ENCODE peak calls at places on chromosomes 3 and 15, in seven cellular contexts. One of them, this sample, is unnamed. For H3K4me1 and H3K9me3, the result is how much of the 10 kb centered on the place peaks cover.

GRCh38 chr3:152200476-152201422 is 68.0 kb upstream of the MBNL1 start:
- DNase-seq in PC-3: no peak
- DNase-seq in endodermal cell: no peak
- DNase-seq in heart right ventricle: no peak
- DNase-seq in stomach: no peak
- DNase-seq in kidney: no peak
- DNase-seq in hepatocyte: no peak
- DNase-seq in this sample: peak

GRCh38 chr3:21328982-21329381 is 422.0 kb downstream of the ZNF385D start:
- DNase-seq in PC-3: no peak
- DNase-seq in endodermal cell: no peak
- DNase-seq in heart right ventricle: no peak
- DNase-seq in stomach: no peak
- DNase-seq in kidney: no peak
- DNase-seq in hepatocyte: no peak
- DNase-seq in this sample: no peak

GRCh38 chr3:30680789-30681188 is 74.4 kb downstream of the TGFBR2 start:
- DNase-seq in PC-3: no peak
- DNase-seq in endodermal cell: peak
- DNase-seq in heart right ventricle: peak
- DNase-seq in stomach: no peak
- DNase-seq in kidney: no peak
- DNase-seq in hepatocyte: no peak
- DNase-seq in this sample: no peak

GRCh38 chr3:42067324-42067723 is 23.8 kb upstream of the TRAK1 start:
- DNase-seq in PC-3: no peak
- DNase-seq in endodermal cell: no peak
- DNase-seq in heart right ventricle: no peak
- DNase-seq in stomach: no peak
- DNase-seq in kidney: no peak
- DNase-seq in hepatocyte: peak
- DNase-seq in this sample: no peak

GRCh38 chr15:91208366-91208765 is 108.3 kb downstream of the SV2B start:
- DNase-seq in PC-3: no peak
- DNase-seq in endodermal cell: no peak
- DNase-seq in heart right ventricle: no peak
- DNase-seq in stomach: no peak
- DNase-seq in kidney: no peak
- DNase-seq in hepatocyte: no peak
- DNase-seq in this sample: no peak

GRCh38 chr15:69881760-69882159 is 216.0 kb downstream of the TLE3 start:
- DNase-seq in PC-3: no peak
- DNase-seq in endodermal cell: no peak
- DNase-seq in heart right ventricle: no peak
- DNase-seq in stomach: no peak
- DNase-seq in kidney: no peak
- DNase-seq in hepatocyte: no peak
- DNase-seq in this sample: no peak

GRCh38 chr3:129305592-129306091 is 27.0 kb downstream of the HMCES start:
- DNase-seq in PC-3: no peak
- DNase-seq in endodermal cell: peak
- DNase-seq in heart right ventricle: peak
- DNase-seq in stomach: peak
- DNase-seq in kidney: peak
- DNase-seq in hepatocyte: peak
- DNase-seq in this sample: no peak

GRCh38 chr15:89648106-89649012 is 6.9 kb downstream of the KIF7 start:
- DNase-seq in PC-3: no peak
- DNase-seq in endodermal cell: peak
- DNase-seq in heart right ventricle: no peak
- DNase-seq in stomach: no peak
- DNase-seq in kidney: peak
- DNase-seq in hepatocyte: no peak
- DNase-seq in this sample: no peak

GRCh38 chr3:50164056-50164455 is 8.9 kb downstream of the SEMA3F start:
- DNase-seq in PC-3: peak
- DNase-seq in endodermal cell: no peak
- DNase-seq in heart right ventricle: peak
- DNase-seq in stomach: peak
- DNase-seq in kidney: no peak
- DNase-seq in hepatocyte: peak
- DNase-seq in this sample: no peak

GRCh38 chr3:50160561-50160983 is 5.4 kb downstream of the SEMA3F start:
- DNase-seq in PC-3: no peak
- DNase-seq in endodermal cell: peak
- DNase-seq in heart right ventricle: peak
- DNase-seq in stomach: peak
- DNase-seq in kidney: peak
- DNase-seq in hepatocyte: no peak
- DNase-seq in this sample: no peak

GRCh38 chr3:50161320-50161719 is 6.2 kb downstream of the SEMA3F start:
- DNase-seq in PC-3: peak
- DNase-seq in endodermal cell: no peak
- DNase-seq in heart right ventricle: no peak
- DNase-seq in stomach: peak
- DNase-seq in kidney: no peak
- DNase-seq in hepatocyte: no peak
- DNase-seq in this sample: no peak

GRCh38 chr3:50163572-50163971 is 8.4 kb downstream of the SEMA3F start:
- DNase-seq in PC-3: peak
- DNase-seq in endodermal cell: no peak
- DNase-seq in heart right ventricle: no peak
- DNase-seq in stomach: no peak
- DNase-seq in kidney: no peak
- DNase-seq in hepatocyte: no peak
- DNase-seq in this sample: no peak

DNA sequence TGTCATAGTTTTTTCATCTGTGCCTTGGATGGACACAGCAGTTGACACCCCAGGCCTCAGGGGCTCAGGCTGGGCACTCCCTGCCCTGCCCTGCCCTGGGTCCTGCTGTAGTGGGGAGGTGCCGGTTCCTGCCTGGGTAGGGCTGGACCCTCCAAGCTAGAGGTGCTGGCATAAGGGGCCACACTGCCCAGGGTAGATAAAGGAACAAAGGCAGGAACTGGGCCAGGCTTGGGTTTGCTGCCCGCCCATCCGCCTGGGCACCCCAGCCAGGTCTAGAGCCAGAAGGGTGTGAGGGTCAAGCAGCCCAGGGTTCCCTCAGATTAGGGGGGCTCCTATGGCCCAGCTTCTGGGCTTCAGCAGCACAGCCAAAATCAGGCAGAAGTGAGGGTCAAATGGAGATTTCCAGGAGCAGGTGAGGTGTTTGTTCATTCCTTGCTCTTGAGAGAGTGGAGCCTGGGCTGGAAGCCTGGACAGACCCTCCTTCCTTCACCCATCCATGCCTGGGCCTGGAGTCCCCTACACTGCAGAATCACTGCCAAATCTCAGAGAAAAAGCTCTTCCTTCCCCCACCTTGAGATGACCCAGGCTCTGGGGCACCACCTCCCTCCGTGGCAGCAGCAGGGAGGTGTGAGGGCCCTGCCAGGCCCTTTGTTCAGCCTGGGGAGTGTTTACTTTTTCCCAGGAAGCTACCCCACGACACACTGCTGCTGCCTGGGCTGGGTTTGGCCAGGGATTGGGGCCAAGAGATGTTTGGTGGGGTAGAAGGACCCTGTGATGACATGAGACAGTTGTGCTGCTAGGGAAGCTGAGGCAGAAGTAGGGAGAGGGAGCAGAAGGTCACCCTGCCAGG is 7.1 kb downstream of the SEMA3F start:
- DNase-seq in PC-3: no peak
- DNase-seq in endodermal cell: no peak
- DNase-seq in heart right ventricle: no peak
- DNase-seq in stomach: no peak
- DNase-seq in kidney: no peak
- DNase-seq in hepatocyte: no peak
- DNase-seq in this sample: no peak
- H3K4me1 ChIP-seq in PC-3: half or more
- H3K4me1 ChIP-seq in endodermal cell: under half
- H3K4me1 ChIP-seq in heart right ventricle: half or more
- H3K4me1 ChIP-seq in stomach: half or more
- H3K4me1 ChIP-seq in kidney: half or more
- H3K4me1 ChIP-seq in hepatocyte: under half
- H3K4me1 ChIP-seq in this sample: under half

GRCh38 chr3:25515131-25515530 is 87.1 kb downstream of the RARB start:
- DNase-seq in PC-3: no peak
- DNase-seq in endodermal cell: no peak
- DNase-seq in heart right ventricle: no peak
- DNase-seq in stomach: no peak
- DNase-seq in kidney: no peak
- DNase-seq in hepatocyte: no peak
- DNase-seq in this sample: no peak
- H3K27ac ChIP-seq in PC-3: no peak
- H3K27ac ChIP-seq in endodermal cell: no peak
- H3K27ac ChIP-seq in heart right ventricle: peak
- H3K27ac ChIP-seq in stomach: no peak
- H3K27ac ChIP-seq in kidney: no peak
- H3K27ac ChIP-seq in hepatocyte: no peak
- H3K27ac ChIP-seq in this sample: no peak

GRCh38 chr15:43006991-43007390 is 86.4 kb upstream of the TTBK2 start:
- DNase-seq in PC-3: no peak
- DNase-seq in endodermal cell: no peak
- DNase-seq in heart right ventricle: no peak
- DNase-seq in stomach: no peak
- DNase-seq in kidney: no peak
- DNase-seq in hepatocyte: no peak
- DNase-seq in this sample: no peak

GRCh38 chr15:43007551-43007950 is 87.0 kb upstream of the TTBK2 start:
- DNase-seq in PC-3: no peak
- DNase-seq in endodermal cell: no peak
- DNase-seq in heart right ventricle: no peak
- DNase-seq in stomach: no peak
- DNase-seq in kidney: no peak
- DNase-seq in hepatocyte: no peak
- DNase-seq in this sample: no peak

GRCh38 chr15:43009206-43009605 is 88.6 kb upstream of the TTBK2 start:
- DNase-seq in PC-3: no peak
- DNase-seq in endodermal cell: no peak
- DNase-seq in heart right ventricle: no peak
- DNase-seq in stomach: no peak
- DNase-seq in kidney: no peak
- DNase-seq in hepatocyte: no peak
- DNase-seq in this sample: no peak

GRCh38 chr15:43008150-43008549 is 87.6 kb upstream of the TTBK2 start:
- DNase-seq in PC-3: no peak
- DNase-seq in endodermal cell: no peak
- DNase-seq in heart right ventricle: no peak
- DNase-seq in stomach: no peak
- DNase-seq in kidney: no peak
- DNase-seq in hepatocyte: no peak
- DNase-seq in this sample: no peak
- H3K9me3 ChIP-seq in PC-3: under half
- H3K9me3 ChIP-seq in endodermal cell: half or more
- H3K9me3 ChIP-seq in heart right ventricle: under half
- H3K9me3 ChIP-seq in stomach: under half
- H3K9me3 ChIP-seq in kidney: under half
- H3K9me3 ChIP-seq in hepatocyte: under half
- H3K9me3 ChIP-seq in this sample: under half

DNA sequence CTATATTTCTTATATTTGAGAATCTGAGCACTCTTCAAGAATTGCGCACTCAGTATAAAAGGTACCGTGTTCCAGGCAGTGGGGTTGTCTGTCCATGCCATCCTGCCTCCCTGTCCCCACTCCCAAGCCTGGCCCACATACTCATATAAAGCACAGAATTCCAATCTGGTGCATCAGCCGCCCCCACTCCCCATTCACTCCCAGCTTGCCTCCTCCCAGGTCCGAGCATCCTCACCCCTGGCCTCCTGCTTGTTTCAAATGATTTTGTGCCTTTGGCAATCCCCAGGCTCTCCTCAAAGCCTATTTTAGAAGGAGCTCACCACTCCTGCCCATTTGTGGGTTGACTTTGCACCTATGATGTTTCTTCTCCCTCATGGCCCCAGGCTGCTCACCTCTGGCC is 22.2 kb upstream of the IGF1R start:
- DNase-seq in PC-3: no peak
- DNase-seq in endodermal cell: peak
- DNase-seq in heart right ventricle: no peak
- DNase-seq in stomach: no peak
- DNase-seq in kidney: no peak
- DNase-seq in hepatocyte: no peak
- DNase-seq in this sample: no peak
- H3K4me1 ChIP-seq in PC-3: under half
- H3K4me1 ChIP-seq in endodermal cell: under half
- H3K4me1 ChIP-seq in heart right ventricle: under half
- H3K4me1 ChIP-seq in stomach: under half
- H3K4me1 ChIP-seq in kidney: under half
- H3K4me1 ChIP-seq in hepatocyte: under half
- H3K4me1 ChIP-seq in this sample: under half

GRCh38 chr3:37861540-37862051 is at the start of gene CTDSPL:
- DNase-seq in PC-3: peak
- DNase-seq in endodermal cell: peak
- DNase-seq in heart right ventricle: peak
- DNase-seq in stomach: peak
- DNase-seq in kidney: peak
- DNase-seq in hepatocyte: peak
- DNase-seq in this sample: no peak
- H3K27ac ChIP-seq in PC-3: no peak
- H3K27ac ChIP-seq in endodermal cell: peak
- H3K27ac ChIP-seq in heart right ventricle: peak
- H3K27ac ChIP-seq in stomach: peak
- H3K27ac ChIP-seq in kidney: peak
- H3K27ac ChIP-seq in hepatocyte: peak
- H3K27ac ChIP-seq in this sample: peak

GRCh38 chr15:22237891-22238275 is 157.6 kb downstream of the OR4M2 start:
- DNase-seq in PC-3: no peak
- DNase-seq in endodermal cell: no peak
- DNase-seq in heart right ventricle: no peak
- DNase-seq in stomach: no peak
- DNase-seq in kidney: no peak
- DNase-seq in hepatocyte: no peak
- DNase-seq in this sample: no peak
- H3K9me3 ChIP-seq in PC-3: under half
- H3K9me3 ChIP-seq in endodermal cell: half or more
- H3K9me3 ChIP-seq in heart right ventricle: under half
- H3K9me3 ChIP-seq in stomach: under half
- H3K9me3 ChIP-seq in kidney: under half
- H3K9me3 ChIP-seq in hepatocyte: under half
- H3K9me3 ChIP-seq in this sample: under half

GRCh38 chr15:76996076-76996525 is 1.2 kb downstream of the PSTPIP1 start:
- DNase-seq in PC-3: no peak
- DNase-seq in endodermal cell: no peak
- DNase-seq in heart right ventricle: no peak
- DNase-seq in stomach: no peak
- DNase-seq in kidney: no peak
- DNase-seq in hepatocyte: no peak
- DNase-seq in this sample: no peak
- H3K4me1 ChIP-seq in PC-3: under half
- H3K4me1 ChIP-seq in endodermal cell: under half
- H3K4me1 ChIP-seq in heart right ventricle: half or more
- H3K4me1 ChIP-seq in stomach: under half
- H3K4me1 ChIP-seq in kidney: under half
- H3K4me1 ChIP-seq in hepatocyte: under half
- H3K4me1 ChIP-seq in this sample: half or more

DNA sequence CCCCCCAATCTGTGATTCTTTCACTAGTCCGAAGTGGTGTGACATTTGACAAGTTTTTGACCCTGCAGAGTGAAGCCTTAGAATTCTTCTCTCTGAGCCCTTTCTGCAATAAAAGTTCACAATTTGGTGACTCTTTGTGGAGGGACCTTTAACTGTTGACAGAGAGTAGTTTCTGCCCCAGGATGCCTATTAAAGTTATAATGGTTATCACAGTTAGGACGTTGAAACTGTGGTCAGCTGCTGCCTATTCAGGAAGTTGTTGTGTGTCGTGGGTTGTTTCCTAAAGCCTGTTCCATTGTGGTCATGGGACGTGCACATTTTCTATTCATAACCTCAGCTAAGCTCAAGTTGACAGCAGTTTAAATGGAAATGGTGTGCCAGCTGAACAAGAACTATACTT is 274.5 kb downstream of the NEK10 start:
- DNase-seq in PC-3: no peak
- DNase-seq in endodermal cell: no peak
- DNase-seq in heart right ventricle: no peak
- DNase-seq in stomach: no peak
- DNase-seq in kidney: no peak
- DNase-seq in hepatocyte: no peak
- DNase-seq in this sample: no peak
- H3K27ac ChIP-seq in PC-3: no peak
- H3K27ac ChIP-seq in endodermal cell: peak
- H3K27ac ChIP-seq in heart right ventricle: no peak
- H3K27ac ChIP-seq in stomach: no peak
- H3K27ac ChIP-seq in kidney: no peak
- H3K27ac ChIP-seq in hepatocyte: no peak
- H3K27ac ChIP-seq in this sample: no peak

This sample was measured in naive thymus-derived CD4-positive, alpha-beta T cell.